ENCODE peak calls at places on chromosomes 1 and 21, in four cellular contexts. V, I, O and P are unnamed samples.

GRCh38 chr1:7528386-7529031 is 242.6 kb upstream of the VAMP3 start:
- DNase-seq in V (no peak), I (no peak), O (no peak), P (no peak)

GRCh38 chr1:119160851-119161250 is 20.4 kb upstream of the WARS2 start:
- DNase-seq in V (no peak), I (no peak), O (no peak), P (no peak)

GRCh38 chr21:16533692-16534407 is 804.1 kb downstream of the USP25 start:
- DNase-seq in V (no peak), I (no peak), O (no peak), P (no peak)

GRCh38 chr1:33446590-33446989 is 15.7 kb upstream of the PHC2 start:
- DNase-seq in V (no peak), I (no peak), O (no peak), P (no peak)

GRCh38 chr1:225987491-225988316 is 11.4 kb downstream of the SDE2 start:
- DNase-seq in V (no peak), I (no peak), O (no peak), P (no peak)

GRCh38 chr21:43794311-43794710 is 4.9 kb downstream of the RRP1 start:
- DNase-seq in V (no peak), I (no peak), O (no peak), P (no peak)

GRCh38 chr1:68269637-68270430 is 37.5 kb upstream of the WLS start:
- DNase-seq in V (no peak), I (no peak), O (no peak), P (no peak)

GRCh38 chr1:99850458-99850974 is 355 bp downstream of the AGL start:
- DNase-seq in V (no peak), I (no peak), O (no peak), P (no peak)

GRCh38 chr1:216410026-216410425 is 13.2 kb downstream of the USH2A start:
- DNase-seq in V (no peak), I (no peak), O (no peak), P (no peak)

GRCh38 chr21:27426196-27426595 is 459.3 kb upstream of the ADAMTS5 start:
- DNase-seq in V (no peak), I (no peak), O (no peak), P (no peak)

GRCh38 chr1:1985375-1986050 is 18.1 kb downstream of the CFAP74 start:
- DNase-seq in V (no peak), I (no peak), O (no peak), P (no peak)

GRCh38 chr1:12148160-12148957 is 18.4 kb upstream of the TNFRSF1B start:
- DNase-seq in V (no peak), I (no peak), O (no peak), P (no peak)

GRCh38 chr1:68673771-68674170 is 176.9 kb upstream of the DEPDC1 start:
- DNase-seq in V (no peak), I (no peak), O (no peak), P (no peak)